ENCODE peak calls at places on chromosomes 12 and 14, in ten cellular contexts. A is astrocyte, I is hepatocyte, Z is cardiac muscle cell, X is breast epithelium, N is AG09319, V is heart right ventricle, B is esophagus squamous epithelium, D is DND-41, U is lower lobe of right lung. P is an unnamed sample.

GRCh38 chr12:15777355-15778012 is 11.7 kb downstream of the EPS8 start:
- DNase-seq in A (no peak), I (no peak), Z (no peak), X (no peak), N (no peak), V (no peak), B (no peak), D (no peak), U (no peak), P (no peak)

GRCh38 chr12:92927055-92927435 is 2.0 kb downstream of the EEA1 start:
- DNase-seq in A (no peak), I (peak; percentile 19), Z (peak; percentile 38), X (no peak), N (peak; percentile 1), V (peak; percentile 26), B (no peak), D (peak; percentile 23), U (no peak), P (peak; percentile 48)

GRCh38 chr14:37153005-37153404 is 19.4 kb downstream of the SLC25A21 start:
- DNase-seq in A (no peak), I (no peak), Z (no peak), X (no peak), N (no peak), V (no peak), B (no peak), D (no peak), U (no peak), P (no peak)

GRCh38 chr12:123815968-123816367 is 53.9 kb downstream of the DNAH10 start:
- DNase-seq in A (no peak), I (no peak), Z (no peak), X (no peak), N (no peak), V (no peak), B (no peak), D (no peak), U (no peak), P (no peak)

GRCh38 chr14:30185832-30186231 is 258.2 kb upstream of the PRKD1 start:
- DNase-seq in A (no peak), I (no peak), Z (no peak), X (no peak), N (no peak), V (no peak), B (no peak), D (no peak), U (no peak), P (no peak)

GRCh38 chr14:77208266-77208978 is 26.8 kb downstream of the TMEM63C start:
- DNase-seq in A (peak; percentile 36), I (peak; percentile 87), Z (peak; percentile 92), X (peak; percentile 18), N (peak; percentile 7), V (peak; percentile 70), B (no peak), D (peak; percentile 73), U (peak; percentile 74), P (peak; percentile 69)

GRCh38 chr12:39920222-39920621 is 185.7 kb downstream of the SLC2A13 start:
- DNase-seq in A (no peak), I (no peak), Z (no peak), X (no peak), N (no peak), V (no peak), B (no peak), D (no peak), U (no peak), P (no peak)

GRCh38 chr12:52050116-52050770 is 999 bp upstream of the NR4A1 start:
- DNase-seq in A (no peak), I (peak; percentile 47), Z (no peak), X (no peak), N (no peak), V (no peak), B (no peak), D (no peak), U (no peak), P (no peak)

GRCh38 chr12:5043589-5044419 is at the start of gene KCNA5:
- DNase-seq in A (no peak), I (peak; percentile 61), Z (peak; percentile 62), X (no peak), N (no peak), V (peak; percentile 50), B (no peak), D (peak; percentile 10), U (no peak), P (no peak)

GRCh38 chr14:81767266-81767987 is 233.8 kb upstream of the SEL1L start:
- DNase-seq in A (no peak), I (no peak), Z (no peak), X (no peak), N (no peak), V (no peak), B (no peak), D (no peak), U (no peak), P (no peak)

GRCh38 chr14:24240110-24240918 is 2.1 kb downstream of the TINF2 start:
- DNase-seq in A (no peak), I (no peak), Z (no peak), X (no peak), N (no peak), V (no peak), B (no peak), D (no peak), U (no peak), P (no peak)

GRCh38 chr12:121214171-121214777 is 4.3 kb downstream of the P2RX4 start:
- DNase-seq in A (peak; percentile 78), I (peak; percentile 44), Z (no peak), X (no peak), N (no peak), V (no peak), B (no peak), D (no peak), U (no peak), P (no peak)

GRCh38 chr12:50110127-50110761 is 1.8 kb upstream of the COX14 start:
- DNase-seq in A (no peak), I (peak; percentile 76), Z (no peak), X (peak; percentile 50), N (no peak), V (peak; percentile 69), B (no peak), D (no peak), U (peak; percentile 78), P (peak; percentile 69)

GRCh38 chr14:57865450-57866198 is at the start of gene SLC35F4:
- DNase-seq in A (no peak), I (peak; percentile 66), Z (peak; percentile 88), X (no peak), N (no peak), V (no peak), B (no peak), D (peak; percentile 5), U (no peak), P (peak; percentile 45)

GRCh38 chr12:46830731-46831334 is 5.0 kb upstream of the SLC38A4 start:
- DNase-seq in A (no peak), I (peak; percentile 30), Z (peak; percentile 23), X (no peak), N (no peak), V (no peak), B (no peak), D (no peak), U (no peak), P (no peak)

GRCh38 chr12:46824709-46825108 is 1.1 kb downstream of the SLC38A4 start:
- DNase-seq in A (no peak), I (no peak), Z (no peak), X (no peak), N (no peak), V (no peak), B (no peak), D (no peak), U (no peak), P (no peak)

GRCh38 chr12:46831335-46832083 is 5.7 kb upstream of the SLC38A4 start:
- DNase-seq in A (no peak), I (peak; percentile 30), Z (peak; percentile 57), X (no peak), N (no peak), V (peak; percentile 25), B (no peak), D (no peak), U (peak; percentile 46), P (no peak)

GRCh38 chr12:46825526-46826414 is at the start of gene SLC38A4:
- DNase-seq in A (peak; percentile 29), I (peak; percentile 66), Z (peak; percentile 65), X (no peak), N (peak; percentile 7), V (no peak), B (no peak), D (no peak), U (peak; percentile 49), P (no peak)
- TF ChIP-seq CTCF in A (no peak), I (peak; percentile 29), Z (no peak), X (no peak), N (peak; percentile 24), V (no peak), B (no peak), D (no peak), U (peak; percentile 6), P (no peak)

GRCh38 chr12:101407438-101408345 is at the start of gene ARL1:
- DNase-seq in A (peak; percentile 85), I (peak; percentile 92), Z (peak; percentile 92), X (peak; percentile 70), N (peak; percentile 66), V (peak; percentile 89), B (peak; percentile 19), D (peak; percentile 81), U (peak; percentile 92), P (peak; percentile 79)
- TF ChIP-seq CTCF in A (no peak), I (no peak), Z (no peak), X (no peak), N (no peak), V (no peak), B (no peak), D (no peak), U (no peak), P (no peak)

GRCh38 chr14:66606826-66607225 is 98.9 kb downstream of the GPHN start:
- DNase-seq in A (no peak), I (no peak), Z (no peak), X (no peak), N (no peak), V (no peak), B (no peak), D (no peak), U (no peak), P (no peak)

GRCh38 chr14:66613344-66613743 is 105.4 kb downstream of the GPHN start:
- DNase-seq in A (no peak), I (no peak), Z (no peak), X (no peak), N (no peak), V (no peak), B (no peak), D (no peak), U (no peak), P (no peak)

DNA sequence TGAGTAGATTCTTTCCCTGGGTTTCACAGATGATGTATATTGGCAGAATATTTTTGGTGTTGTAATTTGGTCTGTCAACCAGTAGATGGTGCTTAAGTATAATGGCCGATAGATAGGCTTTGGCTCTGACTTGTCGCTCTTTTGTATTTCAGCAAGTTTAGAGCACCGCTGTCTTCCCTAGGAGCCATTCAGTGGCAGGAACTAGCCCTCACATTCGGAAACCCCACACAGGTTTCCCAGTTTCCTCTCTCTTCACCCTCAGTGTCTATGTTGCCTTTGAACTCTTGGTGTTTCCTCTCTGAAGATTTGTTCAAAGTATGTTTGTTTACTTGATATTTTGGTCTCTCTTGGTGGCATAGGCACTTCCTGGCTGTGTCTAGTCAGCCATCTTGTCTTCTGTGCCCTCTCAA is 102.2 kb downstream of the GPHN start:
- DNase-seq in A (no peak), I (no peak), Z (no peak), X (no peak), N (no peak), V (no peak), B (no peak), D (peak; percentile 19), U (no peak), P (no peak)
- TF ChIP-seq CTCF in A (peak; percentile 42), I (no peak), Z (peak; percentile 34), X (no peak), N (peak; percentile 47), V (no peak), B (no peak), D (peak; percentile 54), U (no peak), P (no peak)

GRCh38 chr14:62179367-62180018 is 417.3 kb downstream of the SNAPC1 start:
- DNase-seq in A (peak; percentile 83), I (peak; percentile 85), Z (peak; percentile 83), X (peak; percentile 35), N (peak; percentile 52), V (peak; percentile 29), B (no peak), D (peak; percentile 45), U (no peak), P (peak; percentile 38)
- TF ChIP-seq CTCF in A (peak; percentile 75), I (peak; percentile 82), Z (peak; percentile 73), X (peak; percentile 62), N (peak; percentile 60), V (no peak), B (peak; percentile 70), D (peak; percentile 78), U (peak; percentile 57), P (peak; percentile 39)

P was measured in GM20000.